ENCODE peak calls at places on chromosomes 16 and 17, in eight cellular contexts. Z is esophagus muscularis mucosa, V is uterus, E is transverse colon, K is IMR-90, N is Peyer's patch, T is HCT116, I is adrenal gland. D is an unnamed sample. For H3K27me3, the result is how much of the 10 kb centered on the place peaks cover.

GRCh38 chr17:9512323-9513168 is 63.1 kb downstream of the STX8 start:
- DNase-seq in Z (no peak), V (no peak), E (no peak), K (peak), N (no peak), T (peak), I (peak), D (no peak)

GRCh38 chr16:64363039-64363438 is 758.8 kb downstream of the CDH11 start:
- DNase-seq in Z (no peak), V (no peak), E (no peak), K (peak), N (no peak), T (no peak), I (no peak), D (no peak)

GRCh38 chr16:49533436-49533835 is 159.8 kb downstream of the C16orf78 start:
- DNase-seq in Z (no peak), V (no peak), E (no peak), K (no peak), N (no peak), T (no peak), I (no peak), D (no peak)

GRCh38 chr17:79935197-79935844 is 96.1 kb upstream of the CBX4 start:
- DNase-seq in Z (no peak), V (no peak), E (no peak), K (no peak), N (no peak), T (no peak), I (no peak), D (no peak)

GRCh38 chr17:62755139-62755851 is 52.8 kb downstream of the MARCHF10 start:
- DNase-seq in Z (no peak), V (peak), E (no peak), K (peak), N (no peak), T (no peak), I (no peak), D (no peak)

GRCh38 chr16:85796152-85796551 is 3.2 kb downstream of the EMC8 start:
- DNase-seq in Z (no peak), V (no peak), E (no peak), K (no peak), N (no peak), T (no peak), I (no peak), D (no peak)

GRCh38 chr16:2039286-2040030 is 8.2 kb downstream of the NTHL1 start:
- DNase-seq in Z (peak), V (peak), E (peak), K (peak), N (peak), T (no peak), I (peak), D (no peak)

GRCh38 chr17:68398731-68399637 is 58.3 kb downstream of the WIPI1 start:
- DNase-seq in Z (peak), V (peak), E (peak), K (peak), N (peak), T (peak), I (peak), D (peak)

GRCh38 chr16:27444470-27444869 is 42.5 kb downstream of the IL21R start:
- DNase-seq in Z (no peak), V (no peak), E (no peak), K (no peak), N (no peak), T (no peak), I (no peak), D (no peak)

GRCh38 chr16:79843631-79844043 is 243.1 kb upstream of the MAF start:
- DNase-seq in Z (no peak), V (no peak), E (no peak), K (no peak), N (no peak), T (no peak), I (no peak), D (no peak)

GRCh38 chr17:29112780-29113295 is 67.4 kb downstream of the MYO18A start:
- DNase-seq in Z (no peak), V (no peak), E (no peak), K (no peak), N (no peak), T (no peak), I (peak), D (peak)

GRCh38 chr17:31684901-31685300 is 174.1 kb downstream of the COPRS start:
- DNase-seq in Z (no peak), V (no peak), E (no peak), K (no peak), N (no peak), T (no peak), I (no peak), D (no peak)

GRCh38 chr17:14942511-14943185 is 322.5 kb downstream of the PMP22 start:
- DNase-seq in Z (no peak), V (no peak), E (no peak), K (no peak), N (no peak), T (peak), I (no peak), D (no peak)

GRCh38 chr17:83186751-83187421 is 107.5 kb downstream of the METRNL start:
- DNase-seq in Z (no peak), V (no peak), E (no peak), K (no peak), N (no peak), T (no peak), I (no peak), D (no peak)

GRCh38 chr17:245611-246010 is 64.2 kb upstream of the DOC2B start:
- DNase-seq in Z (no peak), V (no peak), E (peak), K (no peak), N (no peak), T (no peak), I (no peak), D (no peak)

GRCh38 chr17:17348872-17349723 is 45.9 kb downstream of the NT5M start:
- DNase-seq in Z (no peak), V (no peak), E (no peak), K (no peak), N (peak), T (no peak), I (no peak), D (no peak)

GRCh38 chr17:80931421-80932265 is 60.0 kb upstream of the CHMP6 start:
- DNase-seq in Z (no peak), V (no peak), E (no peak), K (peak), N (no peak), T (peak), I (no peak), D (no peak)

GRCh38 chr17:48491527-48492273 is 39.1 kb downstream of the HOXB1 start:
- DNase-seq in Z (no peak), V (no peak), E (no peak), K (peak), N (no peak), T (no peak), I (no peak), D (no peak)

GRCh38 chr16:16925432-16925831 is 545.3 kb downstream of the XYLT1 start:
- DNase-seq in Z (no peak), V (no peak), E (no peak), K (no peak), N (no peak), T (no peak), I (no peak), D (no peak)

GRCh38 chr16:8572919-8573724 is 17.2 kb downstream of the TMEM114 start:
- DNase-seq in Z (no peak), V (no peak), E (no peak), K (peak), N (no peak), T (peak), I (peak), D (no peak)

GRCh38 chr16:89024546-89024945 is 47.5 kb upstream of the CBFA2T3 start:
- DNase-seq in Z (no peak), V (no peak), E (no peak), K (no peak), N (no peak), T (no peak), I (no peak), D (no peak)

GRCh38 chr16:30534368-30535105 is at the start of gene ZNF747:
- DNase-seq in Z (peak), V (peak), E (peak), K (peak), N (peak), T (peak), I (peak), D (peak)

GRCh38 chr17:7557825-7558543 is 566 bp upstream of the TNFSF13 start:
- DNase-seq in Z (peak), V (peak), E (peak), K (peak), N (peak), T (no peak), I (peak), D (peak)

GRCh38 chr17:71649986-71650385 is 470.8 kb upstream of the SOX9 start:
- DNase-seq in Z (no peak), V (no peak), E (no peak), K (peak), N (no peak), T (no peak), I (no peak), D (no peak)

GRCh38 chr17:74393323-74393942 is 26.1 kb downstream of the GPR142 start:
- DNase-seq in Z (no peak), V (no peak), E (no peak), K (no peak), N (no peak), T (no peak), I (peak), D (no peak)

GRCh38 chr16:73605309-73605708 is 557.4 kb upstream of the ZFHX3 start:
- DNase-seq in Z (no peak), V (no peak), E (no peak), K (no peak), N (no peak), T (no peak), I (no peak), D (no peak)

DNA sequence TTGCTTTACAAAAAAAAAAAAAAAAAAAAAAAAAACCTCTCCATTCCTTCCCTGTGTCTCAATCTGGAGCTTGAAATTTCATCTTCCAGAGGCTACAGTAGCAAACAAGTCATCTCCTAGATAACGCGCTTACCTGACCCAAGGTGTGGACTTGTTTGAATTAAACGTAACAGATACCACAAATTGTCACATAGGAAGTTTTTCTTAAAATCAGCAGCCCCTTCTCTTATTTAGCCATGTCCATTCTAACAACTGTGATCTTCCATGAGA is 2.0 kb downstream of the STAT5B start:
- DNase-seq in Z (no peak), V (no peak), E (no peak), K (no peak), N (no peak), T (no peak), I (no peak), D (no peak)
- H3K4me3 ChIP-seq in Z (no peak), V (no peak), E (no peak), K (no peak), N (no peak), T (no peak), I (no peak), D (no peak)

DNA sequence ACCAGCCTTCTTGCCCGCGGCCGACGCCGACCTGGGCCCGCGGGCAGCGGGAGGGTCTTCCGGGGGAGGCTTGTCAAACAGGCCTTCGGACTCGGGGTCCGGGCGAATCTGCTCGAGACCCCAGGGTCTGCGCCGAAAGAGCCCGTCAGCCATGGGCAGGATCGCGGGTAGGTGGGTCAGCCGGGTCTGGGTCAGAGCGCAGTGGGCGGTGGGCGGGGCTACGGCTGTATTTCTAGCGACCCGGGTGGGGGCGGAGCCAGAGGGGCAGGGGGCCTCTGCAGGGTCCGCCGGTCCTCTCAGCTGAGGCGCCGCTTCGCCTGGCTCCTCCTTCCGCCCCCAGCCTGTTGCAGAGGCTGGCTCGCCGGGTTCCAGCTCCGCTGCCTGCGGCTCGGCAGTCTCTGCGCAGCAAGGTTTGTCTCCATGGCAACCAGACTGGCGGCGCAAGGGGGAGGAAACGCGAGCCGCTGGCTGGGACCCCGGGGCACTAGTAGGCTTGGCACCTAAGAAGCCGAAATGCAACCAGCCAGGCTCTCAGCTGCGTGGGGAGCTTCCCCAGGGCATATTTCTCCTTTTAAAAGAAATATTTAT is 14.5 kb downstream of the MIS12 start:
- DNase-seq in Z (no peak), V (peak), E (peak), K (peak), N (peak), T (no peak), I (peak), D (peak)
- TF ChIP-seq POLR2A in Z (no peak), V (no peak), E (peak), K (peak), N (no peak), T (no peak), I (peak), D (no peak)

GRCh38 chr17:77879226-77879895 is 79.1 kb upstream of the TNRC6C start:
- DNase-seq in Z (no peak), V (no peak), E (no peak), K (no peak), N (no peak), T (no peak), I (no peak), D (no peak)

GRCh38 chr17:77877019-77877418 is 81.5 kb upstream of the TNRC6C start:
- DNase-seq in Z (no peak), V (no peak), E (no peak), K (no peak), N (no peak), T (no peak), I (no peak), D (no peak)

GRCh38 chr17:77879896-77880280 is 78.6 kb upstream of the TNRC6C start:
- DNase-seq in Z (no peak), V (no peak), E (no peak), K (no peak), N (no peak), T (no peak), I (no peak), D (no peak)

GRCh38 chr17:77875881-77876509 is 82.5 kb upstream of the TNRC6C start:
- DNase-seq in Z (no peak), V (no peak), E (no peak), K (peak), N (no peak), T (peak), I (no peak), D (no peak)

GRCh38 chr17:77877674-77878355 is 80.7 kb upstream of the TNRC6C start:
- DNase-seq in Z (no peak), V (no peak), E (no peak), K (no peak), N (no peak), T (no peak), I (no peak), D (no peak)
- H3K27me3 ChIP-seq in Z (under half), V (under half), E (under half), K (under half), N (under half), T (under half), I (under half), D (under half)

GRCh38 chr16:81896902-81897301 is 114.4 kb downstream of the SDR42E1 start:
- DNase-seq in Z (no peak), V (no peak), E (no peak), K (no peak), N (no peak), T (no peak), I (no peak), D (no peak)
- H3K4me3 ChIP-seq in Z (no peak), V (no peak), E (no peak), K (no peak), N (no peak), T (no peak), I (no peak), D (no peak)

DNA sequence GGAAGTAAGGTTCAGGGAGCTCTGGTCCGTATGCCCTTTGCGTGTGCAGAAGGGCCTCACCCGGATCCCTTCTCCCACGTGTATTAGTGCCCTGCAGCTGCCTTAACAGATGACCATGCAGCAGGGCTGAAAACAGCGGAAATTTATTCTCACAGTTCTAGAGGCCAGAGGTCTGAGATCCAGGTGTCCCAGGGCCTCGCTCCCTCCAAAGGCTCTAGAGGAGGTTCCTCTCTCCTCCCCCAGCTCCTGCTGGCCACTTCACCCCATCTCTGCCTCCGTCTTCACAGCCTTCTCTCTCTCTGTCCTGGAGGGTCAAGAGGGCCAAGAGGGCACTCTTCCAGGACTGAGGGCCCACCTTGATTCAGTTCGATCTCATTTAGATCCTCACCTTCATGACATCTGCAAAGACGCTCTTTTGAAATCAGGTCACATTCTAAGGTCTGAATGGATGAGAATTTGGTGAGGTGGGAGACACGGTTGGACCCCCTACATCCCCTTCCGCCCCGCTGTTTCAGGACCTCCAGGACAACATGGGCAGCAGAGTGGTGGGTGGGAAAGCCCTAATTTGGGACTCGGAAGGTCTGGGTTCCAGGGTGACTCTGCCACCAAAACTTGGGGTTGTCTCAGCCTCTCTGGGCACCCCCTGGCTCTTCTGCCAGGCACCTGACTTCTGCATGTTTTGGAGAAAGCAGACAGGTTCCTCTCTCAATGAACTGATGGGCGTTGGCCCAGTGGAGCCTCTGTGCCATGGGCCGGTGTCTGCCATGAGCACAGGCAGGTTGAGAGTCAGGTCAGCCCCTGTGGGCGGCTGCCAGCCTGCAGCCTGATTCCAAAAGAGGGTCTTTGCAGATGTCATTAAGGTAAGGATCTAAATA is 361.2 kb downstream of the SEC14L1 start:
- DNase-seq in Z (no peak), V (peak), E (peak), K (no peak), N (peak), T (no peak), I (no peak), D (no peak)
- TF ChIP-seq POLR2A in Z (no peak), V (no peak), E (no peak), K (no peak), N (no peak), T (no peak), I (no peak), D (no peak)

DNA sequence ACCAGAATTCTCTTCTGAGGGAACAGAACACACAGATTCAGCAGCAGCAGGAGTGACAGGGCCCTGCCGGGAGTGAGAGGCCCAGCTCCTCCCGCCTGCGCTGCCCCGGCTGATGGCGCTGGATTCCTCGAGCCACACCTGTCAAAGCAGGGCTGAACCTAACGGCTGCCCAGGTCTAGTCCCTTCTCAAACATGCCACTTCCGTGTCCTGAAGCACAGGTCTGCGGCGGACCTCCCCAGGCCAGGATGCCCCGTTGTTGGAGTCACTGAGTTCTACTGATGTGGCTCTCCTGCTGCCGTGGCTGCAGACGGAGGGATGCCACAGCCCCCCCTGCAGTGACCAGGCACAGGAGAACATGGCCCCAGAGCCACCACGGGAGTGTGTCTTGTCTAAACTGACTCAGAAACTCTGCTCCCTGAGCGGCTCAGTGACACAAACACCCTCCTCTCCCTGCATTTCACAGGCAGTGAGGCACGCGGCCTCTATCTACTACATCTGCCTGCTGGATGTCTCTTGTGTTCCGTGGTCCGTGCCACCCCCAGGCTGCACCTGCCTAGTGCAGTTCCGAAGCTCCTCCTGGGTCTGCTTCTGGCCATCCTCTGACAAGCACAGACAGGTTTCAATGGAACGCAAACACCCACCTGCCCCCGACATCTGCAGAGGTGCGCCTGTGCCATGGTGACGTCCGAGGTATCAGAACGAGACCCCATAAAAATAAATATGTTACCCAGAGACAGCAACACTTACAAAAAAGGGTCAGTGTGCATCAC is 44.7 kb upstream of the DNAH17 start:
- DNase-seq in Z (no peak), V (no peak), E (no peak), K (no peak), N (no peak), T (no peak), I (no peak), D (no peak)
- H3K27me3 ChIP-seq in Z (under half), V (under half), E (under half), K (under half), N (under half), T (under half), I (under half), D (under half)

GRCh38 chr16:57888128-57888527 is 82.8 kb downstream of the CNGB1 start:
- DNase-seq in Z (no peak), V (no peak), E (no peak), K (no peak), N (no peak), T (no peak), I (no peak), D (no peak)

GRCh38 chr16:57886427-57886826 is 84.1 kb upstream of the KIFC3 start:
- DNase-seq in Z (no peak), V (no peak), E (no peak), K (no peak), N (no peak), T (no peak), I (no peak), D (no peak)

GRCh38 chr16:57889111-57889510 is 81.8 kb downstream of the CNGB1 start:
- DNase-seq in Z (no peak), V (no peak), E (no peak), K (no peak), N (no peak), T (no peak), I (no peak), D (no peak)

GRCh38 chr16:57889522-57889921 is 81.4 kb downstream of the CNGB1 start:
- DNase-seq in Z (no peak), V (no peak), E (no peak), K (no peak), N (no peak), T (no peak), I (no peak), D (no peak)

DNA sequence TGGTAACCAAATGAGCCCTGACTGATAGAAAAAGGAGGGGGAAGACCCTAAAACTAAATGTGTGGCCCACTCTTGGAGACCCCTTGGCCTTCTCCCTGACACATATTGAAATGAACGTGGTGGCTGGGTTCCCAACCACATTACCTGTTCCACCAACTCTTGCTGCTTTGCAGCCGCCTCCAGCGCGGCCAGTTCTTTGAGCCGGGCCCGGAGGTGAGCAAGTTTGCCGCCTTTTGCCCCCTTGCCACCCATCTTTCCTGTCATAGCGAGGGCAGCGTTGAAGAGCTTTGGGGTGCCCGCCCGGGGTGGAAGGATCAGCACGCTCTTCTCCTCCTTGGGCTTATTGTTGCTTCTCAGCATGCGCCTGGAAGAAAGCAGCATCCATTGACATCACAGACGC is 83.2 kb downstream of the CNGB1 start:
- DNase-seq in Z (no peak), V (no peak), E (no peak), K (no peak), N (no peak), T (no peak), I (no peak), D (no peak)
- H3K4me3 ChIP-seq in Z (no peak), V (no peak), E (no peak), K (no peak), N (no peak), T (no peak), I (no peak), D (no peak)